ENCODE peak calls at places on chromosomes 12 and 14, in nine cellular contexts. S is AG09309, K is neural crest cell, G is nephron progenitor cell, M is AG10803, J is suprapubic skin, U is BE2C, R is lower leg skin, Z is A673. V is an unnamed sample.
A peak's percentile ranks its signal among the peaks of the same experiment; 100 is the strongest.

GRCh38 chr14:63078606-63079005 is 33.3 kb upstream of the KCNH5 start:
- DNase-seq in S (no peak), K (no peak), G (no peak), M (peak; percentile 4), J (no peak), U (no peak), R (no peak), Z (no peak), V (no peak)

GRCh38 chr14:51638071-51638944 is 13.4 kb upstream of the FRMD6 start:
- DNase-seq in S (no peak), K (no peak), G (peak; percentile 46), M (peak; percentile 94), J (peak; percentile 64), U (no peak), R (no peak), Z (peak; percentile 43), V (no peak)

GRCh38 chr14:61560323-61560722 is 135.0 kb upstream of the HIF1A start:
- DNase-seq in S (no peak), K (no peak), G (no peak), M (no peak), J (no peak), U (no peak), R (no peak), Z (no peak), V (no peak)

GRCh38 chr12:107492393-107493134 is 193.0 kb upstream of the PWP1 start:
- DNase-seq in S (no peak), K (no peak), G (no peak), M (no peak), J (no peak), U (no peak), R (peak; percentile 76), Z (no peak), V (no peak)

GRCh38 chr12:87413784-87414183 is 615.4 kb downstream of the C12orf50 start:
- DNase-seq in S (no peak), K (no peak), G (no peak), M (peak; percentile 3), J (no peak), U (peak; percentile 39), R (no peak), Z (peak; percentile 58), V (no peak)

GRCh38 chr14:74441113-74441512 is 15.1 kb upstream of the SYNDIG1L start:
- DNase-seq in S (no peak), K (no peak), G (no peak), M (no peak), J (no peak), U (no peak), R (no peak), Z (no peak), V (no peak)

GRCh38 chr12:107441906-107442305 is 243.7 kb upstream of the PWP1 start:
- DNase-seq in S (no peak), K (no peak), G (no peak), M (peak; percentile 62), J (no peak), U (no peak), R (no peak), Z (peak; percentile 70), V (no peak)

GRCh38 chr12:106239241-106239950 is 8.4 kb downstream of the CKAP4 start:
- DNase-seq in S (no peak), K (no peak), G (no peak), M (no peak), J (no peak), U (no peak), R (no peak), Z (no peak), V (no peak)

GRCh38 chr14:75864352-75864751 is 117.4 kb downstream of the TGFB3 start:
- DNase-seq in S (no peak), K (no peak), G (no peak), M (peak; percentile 57), J (no peak), U (no peak), R (no peak), Z (no peak), V (no peak)

GRCh38 chr14:105473033-105473676 is 1.5 kb upstream of the CRIP2 start:
- DNase-seq in S (no peak), K (no peak), G (no peak), M (no peak), J (peak; percentile 79), U (peak; percentile 80), R (no peak), Z (no peak), V (no peak)

GRCh38 chr14:104592785-104593184 is 11.8 kb downstream of the TMEM179 start:
- DNase-seq in S (no peak), K (no peak), G (no peak), M (no peak), J (no peak), U (no peak), R (no peak), Z (no peak), V (no peak)

GRCh38 chr12:52307836-52308806 is 13.1 kb downstream of the KRT83 start:
- DNase-seq in S (no peak), K (peak; percentile 69), G (peak; percentile 87), M (peak; percentile 45), J (peak; percentile 74), U (peak; percentile 74), R (peak; percentile 94), Z (peak; percentile 56), V (peak; percentile 79)

GRCh38 chr14:92540472-92541048 is 27.0 kb downstream of the RIN3 start:
- DNase-seq in S (peak; percentile 98), K (no peak), G (no peak), M (peak; percentile 100), J (peak; percentile 94), U (no peak), R (peak; percentile 97), Z (peak; percentile 50), V (no peak)

GRCh38 chr14:23054000-23054811 is 3.1 kb downstream of the CDH24 start:
- DNase-seq in S (no peak), K (no peak), G (peak; percentile 59), M (no peak), J (no peak), U (peak; percentile 53), R (peak; percentile 82), Z (peak; percentile 54), V (no peak)
- TF ChIP-seq CTCF in S (peak; percentile 29), K (peak; percentile 28), G (peak; percentile 31), M (peak; percentile 10), J (no peak), U (peak; percentile 31), R (no peak), Z (peak; percentile 58), V (peak; percentile 47)

GRCh38 chr14:70955543-70956480 is 48.6 kb downstream of the PCNX1 start:
- DNase-seq in S (no peak), K (no peak), G (no peak), M (peak; percentile 40), J (no peak), U (peak; percentile 38), R (no peak), Z (peak; percentile 60), V (no peak)
- TF ChIP-seq CTCF in S (peak; percentile 74), K (peak; percentile 57), G (peak; percentile 36), M (peak; percentile 81), J (peak; percentile 54), U (peak; percentile 79), R (no peak), Z (peak; percentile 74), V (peak; percentile 67)

GRCh38 chr14:82003418-82003817 is 469.8 kb upstream of the SEL1L start:
- DNase-seq in S (no peak), K (no peak), G (no peak), M (no peak), J (no peak), U (no peak), R (no peak), Z (no peak), V (no peak)

GRCh38 chr14:82009993-82010392 is 476.3 kb upstream of the SEL1L start:
- DNase-seq in S (no peak), K (no peak), G (no peak), M (no peak), J (no peak), U (no peak), R (no peak), Z (no peak), V (no peak)

GRCh38 chr14:82011460-82011859 is 477.8 kb upstream of the SEL1L start:
- DNase-seq in S (no peak), K (no peak), G (no peak), M (no peak), J (no peak), U (no peak), R (no peak), Z (no peak), V (no peak)

DNA sequence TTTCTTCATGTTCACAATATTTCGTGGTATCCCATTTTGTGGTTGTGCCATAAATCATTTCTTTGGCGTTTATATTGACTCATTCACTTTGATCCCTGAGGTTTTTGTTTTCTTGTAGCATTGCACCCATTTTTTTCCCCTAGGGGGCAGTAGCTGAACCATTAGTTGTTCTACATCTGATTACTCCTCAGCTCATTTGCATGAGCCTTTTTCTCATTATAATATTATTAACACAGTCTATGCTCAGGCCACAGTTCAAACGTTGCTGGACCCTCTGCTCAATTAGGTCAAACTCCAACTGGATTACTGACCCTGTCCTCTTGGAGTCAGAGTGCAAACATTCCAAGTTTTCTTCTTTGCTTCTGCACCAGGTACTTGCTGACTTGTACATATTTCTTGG is 475.4 kb upstream of the SEL1L start:
- DNase-seq in S (no peak), K (no peak), G (peak; percentile 5), M (no peak), J (no peak), U (no peak), R (no peak), Z (peak; percentile 38), V (no peak)
- TF ChIP-seq CTCF in S (no peak), K (peak; percentile 55), G (peak; percentile 40), M (no peak), J (no peak), U (peak; percentile 47), R (no peak), Z (peak; percentile 57), V (peak; percentile 67)

GRCh38 chr12:89376844-89377243 is 24.5 kb upstream of the DUSP6 start:
- DNase-seq in S (no peak), K (no peak), G (no peak), M (no peak), J (no peak), U (no peak), R (no peak), Z (no peak), V (no peak)
- TF ChIP-seq CTCF in S (no peak), K (no peak), G (no peak), M (no peak), J (no peak), U (no peak), R (no peak), Z (no peak), V (no peak)

DNA sequence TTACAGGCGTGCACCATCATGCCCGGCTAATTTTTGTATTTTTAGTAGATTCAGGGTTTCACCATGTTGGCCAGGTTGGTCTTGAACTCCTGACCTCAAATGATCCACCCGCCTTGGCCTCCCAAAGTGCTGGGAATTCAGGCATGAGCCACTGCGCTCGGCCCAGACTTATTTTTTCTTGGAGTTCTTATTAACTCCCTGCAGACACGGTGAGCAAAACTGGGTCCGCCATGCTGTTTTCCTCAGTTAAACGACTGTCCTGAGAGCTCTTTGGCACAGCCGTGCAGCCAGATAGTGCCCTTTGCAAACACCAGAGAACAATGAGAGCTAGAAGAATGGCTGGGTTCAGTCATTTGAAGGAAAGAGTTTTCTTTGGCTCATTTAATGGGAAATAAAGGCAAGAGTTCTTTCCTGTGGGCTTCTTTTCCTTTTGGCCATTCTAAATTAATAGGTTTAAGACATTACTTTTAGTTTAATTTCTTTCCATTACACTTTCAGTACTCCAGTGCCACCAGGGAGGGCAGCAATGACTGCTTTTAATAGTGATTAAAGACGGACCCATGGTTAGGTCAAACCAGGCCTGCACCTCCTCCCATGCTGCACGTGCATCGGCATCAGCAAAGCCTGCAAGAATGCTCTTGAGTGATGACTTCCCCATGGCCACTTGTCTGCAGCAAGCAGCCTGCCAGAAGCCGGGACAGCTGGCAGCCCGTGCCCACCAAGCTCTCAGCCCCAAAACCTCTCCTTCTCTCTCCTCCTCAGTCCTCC is 60.7 kb downstream of the VCPKMT start:
- DNase-seq in S (no peak), K (no peak), G (no peak), M (no peak), J (no peak), U (no peak), R (peak; percentile 85), Z (no peak), V (no peak)
- TF ChIP-seq CTCF in S (no peak), K (no peak), G (no peak), M (no peak), J (no peak), U (peak; percentile 30), R (no peak), Z (no peak), V (no peak)

V was measured in type B pancreatic cell.